ENCODE peak calls at places on chromosome 12, in eight cellular contexts. Z, D, O, W, E, V, B and L are unnamed samples.
A peak's percentile ranks its signal among the peaks of the same experiment; 100 is the strongest.

GRCh38 chr12:108582981-108583770 is 14.7 kb downstream of the TMEM119 start:
- DNase-seq in W (no peak), D (no peak), E (no peak), O (no peak), V (no peak), Z (no peak), B (no peak), L (no peak)

GRCh38 chr12:123131879-123132402 is 18.9 kb downstream of the PITPNM2 start:
- DNase-seq in O (no peak), D (peak; percentile 52), Z (no peak), E (peak; percentile 94), V (peak; percentile 50), W (peak; percentile 38), B (no peak), L (peak; percentile 20)

GRCh38 chr12:125377093-125377492 is 311.9 kb downstream of the AACS start:
- DNase-seq in E (no peak), W (no peak), B (no peak), D (no peak), O (no peak), V (no peak), Z (no peak), L (no peak)

GRCh38 chr12:15276088-15276698 is 46.1 kb upstream of the PTPRO start:
- DNase-seq in B (no peak), Z (peak; percentile 34), E (peak; percentile 64), D (no peak), O (peak; percentile 29), W (no peak), V (no peak), L (peak; percentile 23)

GRCh38 chr12:109648446-109648980 is 65.1 kb upstream of the FAM222A start:
- DNase-seq in O (no peak), B (no peak), Z (no peak), W (no peak), E (no peak), V (no peak), D (no peak), L (no peak)

GRCh38 chr12:32450768-32451167 is 51.4 kb downstream of the FGD4 start:
- DNase-seq in V (no peak), Z (no peak), D (peak; percentile 59), O (peak; percentile 21), B (no peak), W (no peak), E (no peak), L (no peak)

GRCh38 chr12:41619705-41620104 is 431.6 kb downstream of the PDZRN4 start:
- DNase-seq in V (no peak), O (no peak), D (no peak), B (no peak), W (no peak), Z (no peak), E (no peak), L (no peak)

GRCh38 chr12:59843260-59843843 is 247.5 kb downstream of the SLC16A7 start:
- DNase-seq in D (no peak), Z (no peak), O (no peak), V (no peak), W (no peak), E (no peak), B (no peak), L (peak; percentile 5)

GRCh38 chr12:117671734-117672133 is 297.1 kb downstream of the KSR2 start:
- DNase-seq in W (no peak), B (no peak), O (peak; percentile 53), Z (no peak), V (peak; percentile 20), D (no peak), E (no peak), L (peak; percentile 20)

GRCh38 chr12:112325648-112326207 is 56.5 kb downstream of the HECTD4 start:
- DNase-seq in E (no peak), B (no peak), D (no peak), Z (no peak), W (no peak), V (no peak), O (no peak), L (no peak)

GRCh38 chr12:10186299-10186698 is 7.5 kb downstream of the TMEM52B start:
- DNase-seq in D (peak; percentile 57), O (peak; percentile 16), W (no peak), V (no peak), E (no peak), B (no peak), Z (no peak), L (peak; percentile 12)

GRCh38 chr12:109760930-109761630 is 47.5 kb downstream of the FAM222A start:
- DNase-seq in O (no peak), Z (no peak), V (no peak), W (peak; percentile 2), D (no peak), E (no peak), B (no peak), L (no peak)

GRCh38 chr12:101044512-101045074 is 165.4 kb downstream of the SLC5A8 start:
- DNase-seq in O (no peak), D (no peak), V (no peak), W (no peak), B (no peak), Z (no peak), E (no peak), L (no peak)

GRCh38 chr12:94994312-94994711 is 9.2 kb downstream of the NDUFA12 start:
- DNase-seq in V (no peak), Z (peak; percentile 74), O (no peak), W (no peak), D (no peak), E (no peak), B (no peak), L (no peak)

GRCh38 chr12:28974166-28974565 is 174.9 kb upstream of the FAR2 start:
- DNase-seq in O (no peak), E (no peak), D (no peak), V (no peak), W (no peak), Z (peak; percentile 73), B (no peak), L (no peak)

GRCh38 chr12:28869197-28869596 is 279.9 kb upstream of the FAR2 start:
- DNase-seq in W (no peak), O (no peak), V (no peak), E (no peak), Z (peak; percentile 88), B (no peak), D (no peak), L (no peak)

GRCh38 chr12:896031-896430 is 53.5 kb downstream of the RAD52 start:
- DNase-seq in Z (no peak), W (no peak), V (no peak), E (no peak), D (no peak), O (no peak), B (no peak), L (no peak)

GRCh38 chr12:2447861-2448260 is 346.9 kb upstream of the FKBP4 start:
- DNase-seq in O (no peak), W (no peak), B (no peak), D (no peak), Z (no peak), E (no peak), V (no peak), L (no peak)

GRCh38 chr12:105773501-105773900 is 365.3 kb downstream of the NUAK1 start:
- DNase-seq in O (no peak), D (no peak), B (no peak), E (peak; percentile 15), Z (no peak), V (no peak), W (no peak), L (no peak)

GRCh38 chr12:57135487-57135886 is 7.2 kb downstream of the LRP1 start:
- DNase-seq in Z (no peak), V (no peak), D (peak; percentile 73), O (no peak), B (no peak), E (no peak), W (no peak), L (no peak)